ENCODE peak calls at places on chromosomes 4 and X, in ten cellular contexts. One of them, this sample, is unnamed.
A peak's percentile ranks its signal among the peaks of the same experiment; 100 is the strongest.

GRCh38 chrX:15939737-15940136 is 85.1 kb upstream of the AP1S2 start:
- DNase-seq in Peyer's patch: no peak
- DNase-seq in naive thymus-derived CD4-positive, alpha-beta T cell: no peak
- DNase-seq in fibroblast of lung: no peak
- DNase-seq in choroid plexus epithelial cell: no peak
- DNase-seq in CD8-positive, alpha-beta memory T cell: no peak
- DNase-seq in GM23248: no peak
- DNase-seq in esophagus squamous epithelium: no peak
- DNase-seq in neuronal stem cell: no peak
- DNase-seq in uterus: no peak
- DNase-seq in this sample: no peak

GRCh38 chr4:151012376-151012775 is 2.7 kb downstream of the LRBA start:
- DNase-seq in Peyer's patch: no peak
- DNase-seq in naive thymus-derived CD4-positive, alpha-beta T cell: no peak
- DNase-seq in fibroblast of lung: no peak
- DNase-seq in choroid plexus epithelial cell: no peak
- DNase-seq in CD8-positive, alpha-beta memory T cell: no peak
- DNase-seq in GM23248: no peak
- DNase-seq in esophagus squamous epithelium: no peak
- DNase-seq in neuronal stem cell: no peak
- DNase-seq in uterus: no peak
- DNase-seq in this sample: no peak

GRCh38 chr4:155777971-155778710 is 19.3 kb downstream of the GUCY1B1 start:
- DNase-seq in Peyer's patch: no peak
- DNase-seq in naive thymus-derived CD4-positive, alpha-beta T cell: no peak
- DNase-seq in fibroblast of lung: peak; percentile 96
- DNase-seq in choroid plexus epithelial cell: peak; percentile 52
- DNase-seq in CD8-positive, alpha-beta memory T cell: no peak
- DNase-seq in GM23248: peak; percentile 30
- DNase-seq in esophagus squamous epithelium: no peak
- DNase-seq in neuronal stem cell: no peak
- DNase-seq in uterus: no peak
- DNase-seq in this sample: peak; percentile 23

GRCh38 chr4:153045111-153045982 is 109.2 kb downstream of the FHDC1 start:
- DNase-seq in Peyer's patch: no peak
- DNase-seq in naive thymus-derived CD4-positive, alpha-beta T cell: no peak
- DNase-seq in fibroblast of lung: no peak
- DNase-seq in choroid plexus epithelial cell: no peak
- DNase-seq in CD8-positive, alpha-beta memory T cell: no peak
- DNase-seq in GM23248: no peak
- DNase-seq in esophagus squamous epithelium: no peak
- DNase-seq in neuronal stem cell: no peak
- DNase-seq in uterus: no peak
- DNase-seq in this sample: no peak

GRCh38 chr4:33911951-33912350 is 2332.4 kb downstream of the ARAP2 start:
- DNase-seq in Peyer's patch: no peak
- DNase-seq in naive thymus-derived CD4-positive, alpha-beta T cell: no peak
- DNase-seq in fibroblast of lung: no peak
- DNase-seq in choroid plexus epithelial cell: no peak
- DNase-seq in CD8-positive, alpha-beta memory T cell: no peak
- DNase-seq in GM23248: no peak
- DNase-seq in esophagus squamous epithelium: no peak
- DNase-seq in neuronal stem cell: no peak
- DNase-seq in uterus: no peak
- DNase-seq in this sample: peak; percentile 40

GRCh38 chr4:169557061-169557636 is 55.2 kb downstream of the NEK1 start:
- DNase-seq in Peyer's patch: no peak
- DNase-seq in naive thymus-derived CD4-positive, alpha-beta T cell: no peak
- DNase-seq in fibroblast of lung: peak; percentile 39
- DNase-seq in choroid plexus epithelial cell: no peak
- DNase-seq in CD8-positive, alpha-beta memory T cell: no peak
- DNase-seq in GM23248: no peak
- DNase-seq in esophagus squamous epithelium: no peak
- DNase-seq in neuronal stem cell: no peak
- DNase-seq in uterus: no peak
- DNase-seq in this sample: no peak

GRCh38 chr4:84547211-84547610 is 35.7 kb upstream of the CDS1 start:
- DNase-seq in Peyer's patch: no peak
- DNase-seq in naive thymus-derived CD4-positive, alpha-beta T cell: no peak
- DNase-seq in fibroblast of lung: no peak
- DNase-seq in choroid plexus epithelial cell: peak; percentile 33
- DNase-seq in CD8-positive, alpha-beta memory T cell: no peak
- DNase-seq in GM23248: no peak
- DNase-seq in esophagus squamous epithelium: no peak
- DNase-seq in neuronal stem cell: no peak
- DNase-seq in uterus: no peak
- DNase-seq in this sample: peak; percentile 4

GRCh38 chrX:11886745-11887144 is 128.7 kb downstream of the MSL3 start:
- DNase-seq in Peyer's patch: no peak
- DNase-seq in naive thymus-derived CD4-positive, alpha-beta T cell: no peak
- DNase-seq in fibroblast of lung: no peak
- DNase-seq in choroid plexus epithelial cell: peak; percentile 20
- DNase-seq in CD8-positive, alpha-beta memory T cell: no peak
- DNase-seq in GM23248: no peak
- DNase-seq in esophagus squamous epithelium: no peak
- DNase-seq in neuronal stem cell: no peak
- DNase-seq in uterus: no peak
- DNase-seq in this sample: peak; percentile 69

GRCh38 chr4:7539659-7540058 is 104.9 kb upstream of the PSAPL1 start:
- DNase-seq in Peyer's patch: no peak
- DNase-seq in naive thymus-derived CD4-positive, alpha-beta T cell: peak; percentile 82
- DNase-seq in fibroblast of lung: peak; percentile 4
- DNase-seq in choroid plexus epithelial cell: peak; percentile 7
- DNase-seq in CD8-positive, alpha-beta memory T cell: peak; percentile 68
- DNase-seq in GM23248: peak; percentile 32
- DNase-seq in esophagus squamous epithelium: no peak
- DNase-seq in neuronal stem cell: no peak
- DNase-seq in uterus: no peak
- DNase-seq in this sample: no peak

GRCh38 chr4:22473268-22473667 is 42.6 kb downstream of the ADGRA3 start:
- DNase-seq in Peyer's patch: no peak
- DNase-seq in naive thymus-derived CD4-positive, alpha-beta T cell: no peak
- DNase-seq in fibroblast of lung: peak; percentile 93
- DNase-seq in choroid plexus epithelial cell: peak; percentile 91
- DNase-seq in CD8-positive, alpha-beta memory T cell: no peak
- DNase-seq in GM23248: peak; percentile 71
- DNase-seq in esophagus squamous epithelium: no peak
- DNase-seq in neuronal stem cell: no peak
- DNase-seq in uterus: no peak
- DNase-seq in this sample: peak; percentile 86

GRCh38 chr4:77500801-77501200 is 104.8 kb upstream of the CXCL13 start:
- DNase-seq in Peyer's patch: no peak
- DNase-seq in naive thymus-derived CD4-positive, alpha-beta T cell: no peak
- DNase-seq in fibroblast of lung: no peak
- DNase-seq in choroid plexus epithelial cell: no peak
- DNase-seq in CD8-positive, alpha-beta memory T cell: no peak
- DNase-seq in GM23248: no peak
- DNase-seq in esophagus squamous epithelium: no peak
- DNase-seq in neuronal stem cell: no peak
- DNase-seq in uterus: no peak
- DNase-seq in this sample: peak; percentile 3

GRCh38 chr4:40563401-40563800 is 66.3 kb downstream of the RBM47 start:
- DNase-seq in Peyer's patch: no peak
- DNase-seq in naive thymus-derived CD4-positive, alpha-beta T cell: no peak
- DNase-seq in fibroblast of lung: no peak
- DNase-seq in choroid plexus epithelial cell: peak; percentile 43
- DNase-seq in CD8-positive, alpha-beta memory T cell: no peak
- DNase-seq in GM23248: no peak
- DNase-seq in esophagus squamous epithelium: no peak
- DNase-seq in neuronal stem cell: no peak
- DNase-seq in uterus: no peak
- DNase-seq in this sample: no peak

DNA sequence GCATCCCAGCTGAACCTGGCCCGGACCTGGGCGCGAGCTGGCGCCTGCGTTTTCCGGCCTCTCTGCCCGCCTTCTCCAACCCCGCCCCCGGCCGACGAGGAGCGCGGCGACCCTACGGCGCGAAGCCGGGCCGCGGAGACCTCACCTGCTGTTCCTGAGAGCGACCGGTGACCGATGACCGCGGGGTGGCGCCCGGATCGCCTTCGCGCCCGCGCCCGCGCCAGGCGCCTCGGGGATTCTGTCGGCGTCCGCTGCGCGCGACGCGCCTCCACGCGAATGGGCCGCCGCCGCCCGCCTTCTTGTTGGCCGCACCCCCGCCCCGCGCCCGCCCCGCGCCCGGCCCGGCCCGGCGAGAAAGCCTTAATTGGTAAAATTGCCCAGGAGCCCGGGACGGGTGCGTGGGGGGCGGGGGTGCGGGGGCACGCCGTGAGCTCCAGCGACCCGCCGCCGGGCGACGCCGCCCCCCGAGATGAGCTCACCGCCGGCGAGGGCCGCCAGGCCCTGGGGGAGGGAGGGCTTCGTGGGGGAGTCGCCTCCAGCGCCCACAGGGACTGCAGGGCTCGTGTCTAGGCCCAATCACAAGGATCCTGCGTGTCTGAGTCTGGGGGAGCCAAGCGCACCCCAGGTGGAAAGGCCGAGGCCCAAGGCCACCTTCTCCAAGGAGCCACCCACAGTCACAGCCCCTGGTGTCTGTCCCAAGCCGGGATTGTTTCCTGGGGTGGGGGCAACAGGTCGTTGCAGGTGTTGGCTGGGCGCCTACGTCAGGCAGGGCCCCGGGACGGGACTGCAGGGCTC is at the start of gene FLNA:
- DNase-seq in Peyer's patch: no peak
- DNase-seq in naive thymus-derived CD4-positive, alpha-beta T cell: no peak
- DNase-seq in fibroblast of lung: no peak
- DNase-seq in choroid plexus epithelial cell: no peak
- DNase-seq in CD8-positive, alpha-beta memory T cell: no peak
- DNase-seq in GM23248: peak; percentile 51
- DNase-seq in esophagus squamous epithelium: no peak
- DNase-seq in neuronal stem cell: no peak
- DNase-seq in uterus: peak; percentile 79
- DNase-seq in this sample: no peak
- H3K4me3 ChIP-seq in Peyer's patch: peak within 1 kb of the TSS; percentile 39
- H3K4me3 ChIP-seq in naive thymus-derived CD4-positive, alpha-beta T cell: peak within 1 kb of the TSS; percentile 51
- H3K4me3 ChIP-seq in fibroblast of lung: peak within 1 kb of the TSS; percentile 60
- H3K4me3 ChIP-seq in choroid plexus epithelial cell: peak within 1 kb of the TSS; percentile 50
- H3K4me3 ChIP-seq in CD8-positive, alpha-beta memory T cell: peak within 1 kb of the TSS; percentile 53
- H3K4me3 ChIP-seq in GM23248: peak within 1 kb of the TSS; percentile 73
- H3K4me3 ChIP-seq in esophagus squamous epithelium: peak within 1 kb of the TSS; percentile 76
- H3K4me3 ChIP-seq in neuronal stem cell: peak within 1 kb of the TSS; percentile 71
- H3K4me3 ChIP-seq in uterus: peak within 1 kb of the TSS; percentile 64
- H3K4me3 ChIP-seq in this sample: peak within 1 kb of the TSS; percentile 55

DNA sequence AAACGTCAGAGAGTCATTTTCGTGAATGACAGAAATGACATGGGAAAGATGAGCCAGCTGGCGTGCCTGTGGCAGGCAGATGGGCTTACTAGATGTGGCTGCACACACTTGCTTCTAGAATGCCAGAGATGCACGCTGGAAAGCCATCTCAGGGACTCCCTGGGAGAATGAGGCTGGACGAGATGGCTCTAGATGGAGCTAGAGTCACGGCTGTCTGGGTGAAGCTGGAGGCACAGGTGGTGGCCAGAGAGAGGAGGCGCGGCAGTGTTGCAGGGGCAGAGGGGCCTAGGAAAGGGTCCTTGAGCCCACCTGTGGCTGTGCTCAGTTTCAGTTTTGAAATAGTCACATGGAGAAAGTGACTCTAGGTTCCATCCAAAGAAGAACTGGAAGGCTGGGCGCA is 26.0 kb downstream of the TKTL1 start:
- DNase-seq in Peyer's patch: no peak
- DNase-seq in naive thymus-derived CD4-positive, alpha-beta T cell: no peak
- DNase-seq in fibroblast of lung: no peak
- DNase-seq in choroid plexus epithelial cell: peak; percentile 32
- DNase-seq in CD8-positive, alpha-beta memory T cell: no peak
- DNase-seq in GM23248: peak; percentile 20
- DNase-seq in esophagus squamous epithelium: no peak
- DNase-seq in neuronal stem cell: no peak
- DNase-seq in uterus: no peak
- DNase-seq in this sample: no peak
- H3K4me3 ChIP-seq in Peyer's patch: no peak overlapping the region
- H3K4me3 ChIP-seq in naive thymus-derived CD4-positive, alpha-beta T cell: no peak overlapping the region
- H3K4me3 ChIP-seq in fibroblast of lung: no peak overlapping the region
- H3K4me3 ChIP-seq in choroid plexus epithelial cell: no peak overlapping the region
- H3K4me3 ChIP-seq in CD8-positive, alpha-beta memory T cell: no peak overlapping the region
- H3K4me3 ChIP-seq in GM23248: no peak overlapping the region
- H3K4me3 ChIP-seq in esophagus squamous epithelium: no peak overlapping the region
- H3K4me3 ChIP-seq in neuronal stem cell: no peak overlapping the region
- H3K4me3 ChIP-seq in uterus: no peak overlapping the region
- H3K4me3 ChIP-seq in this sample: no peak overlapping the region

GRCh38 chrX:70039758-70040157 is 10.0 kb downstream of the AWAT2 start:
- DNase-seq in Peyer's patch: no peak
- DNase-seq in naive thymus-derived CD4-positive, alpha-beta T cell: no peak
- DNase-seq in fibroblast of lung: no peak
- DNase-seq in choroid plexus epithelial cell: no peak
- DNase-seq in CD8-positive, alpha-beta memory T cell: no peak
- DNase-seq in GM23248: peak; percentile 43
- DNase-seq in esophagus squamous epithelium: no peak
- DNase-seq in neuronal stem cell: no peak
- DNase-seq in uterus: no peak
- DNase-seq in this sample: peak; percentile 17

GRCh38 chrX:70044541-70045245 is 5.0 kb downstream of the AWAT2 start:
- DNase-seq in Peyer's patch: no peak
- DNase-seq in naive thymus-derived CD4-positive, alpha-beta T cell: no peak
- DNase-seq in fibroblast of lung: peak; percentile 18
- DNase-seq in choroid plexus epithelial cell: peak; percentile 43
- DNase-seq in CD8-positive, alpha-beta memory T cell: no peak
- DNase-seq in GM23248: peak; percentile 45
- DNase-seq in esophagus squamous epithelium: no peak
- DNase-seq in neuronal stem cell: no peak
- DNase-seq in uterus: no peak
- DNase-seq in this sample: peak; percentile 41

GRCh38 chrX:70043685-70044084 is 6.1 kb downstream of the AWAT2 start:
- DNase-seq in Peyer's patch: no peak
- DNase-seq in naive thymus-derived CD4-positive, alpha-beta T cell: no peak
- DNase-seq in fibroblast of lung: no peak
- DNase-seq in choroid plexus epithelial cell: no peak
- DNase-seq in CD8-positive, alpha-beta memory T cell: no peak
- DNase-seq in GM23248: no peak
- DNase-seq in esophagus squamous epithelium: no peak
- DNase-seq in neuronal stem cell: no peak
- DNase-seq in uterus: no peak
- DNase-seq in this sample: no peak

GRCh38 chrX:70042399-70043371 is 7.1 kb downstream of the AWAT2 start:
- DNase-seq in Peyer's patch: no peak
- DNase-seq in naive thymus-derived CD4-positive, alpha-beta T cell: no peak
- DNase-seq in fibroblast of lung: no peak
- DNase-seq in choroid plexus epithelial cell: no peak
- DNase-seq in CD8-positive, alpha-beta memory T cell: no peak
- DNase-seq in GM23248: peak; percentile 49
- DNase-seq in esophagus squamous epithelium: no peak
- DNase-seq in neuronal stem cell: no peak
- DNase-seq in uterus: no peak
- DNase-seq in this sample: peak; percentile 31

GRCh38 chrX:70041993-70042392 is 7.7 kb downstream of the AWAT2 start:
- DNase-seq in Peyer's patch: no peak
- DNase-seq in naive thymus-derived CD4-positive, alpha-beta T cell: no peak
- DNase-seq in fibroblast of lung: no peak
- DNase-seq in choroid plexus epithelial cell: no peak
- DNase-seq in CD8-positive, alpha-beta memory T cell: no peak
- DNase-seq in GM23248: no peak
- DNase-seq in esophagus squamous epithelium: no peak
- DNase-seq in neuronal stem cell: no peak
- DNase-seq in uterus: no peak
- DNase-seq in this sample: no peak
- H3K4me3 ChIP-seq in Peyer's patch: no peak overlapping the region
- H3K4me3 ChIP-seq in naive thymus-derived CD4-positive, alpha-beta T cell: no peak overlapping the region
- H3K4me3 ChIP-seq in fibroblast of lung: no peak overlapping the region
- H3K4me3 ChIP-seq in choroid plexus epithelial cell: no peak overlapping the region
- H3K4me3 ChIP-seq in CD8-positive, alpha-beta memory T cell: no peak overlapping the region
- H3K4me3 ChIP-seq in GM23248: no peak overlapping the region
- H3K4me3 ChIP-seq in esophagus squamous epithelium: no peak overlapping the region
- H3K4me3 ChIP-seq in neuronal stem cell: no peak overlapping the region
- H3K4me3 ChIP-seq in uterus: no peak overlapping the region
- H3K4me3 ChIP-seq in this sample: no peak overlapping the region

GRCh38 chr4:6198768-6199343 is 1.5 kb downstream of the JAKMIP1 start:
- DNase-seq in Peyer's patch: no peak
- DNase-seq in naive thymus-derived CD4-positive, alpha-beta T cell: no peak
- DNase-seq in fibroblast of lung: peak; percentile 5
- DNase-seq in choroid plexus epithelial cell: no peak
- DNase-seq in CD8-positive, alpha-beta memory T cell: peak; percentile 62
- DNase-seq in GM23248: no peak
- DNase-seq in esophagus squamous epithelium: no peak
- DNase-seq in neuronal stem cell: peak; percentile 37
- DNase-seq in uterus: no peak
- DNase-seq in this sample: no peak
- H3K4me3 ChIP-seq in Peyer's patch: peak overlapping the region; percentile 61
- H3K4me3 ChIP-seq in naive thymus-derived CD4-positive, alpha-beta T cell: peak overlapping the region; percentile 38
- H3K4me3 ChIP-seq in fibroblast of lung: no peak overlapping the region
- H3K4me3 ChIP-seq in choroid plexus epithelial cell: no peak overlapping the region
- H3K4me3 ChIP-seq in CD8-positive, alpha-beta memory T cell: peak overlapping the region; percentile 58
- H3K4me3 ChIP-seq in GM23248: no peak overlapping the region
- H3K4me3 ChIP-seq in esophagus squamous epithelium: peak overlapping the region; percentile 68
- H3K4me3 ChIP-seq in neuronal stem cell: peak overlapping the region; percentile 86
- H3K4me3 ChIP-seq in uterus: no peak overlapping the region
- H3K4me3 ChIP-seq in this sample: no peak overlapping the region

This sample was measured in fibroblast of pulmonary artery.